ENCODE peak calls at places on chromosomes 7 and 10, in seven cellular contexts. One of them, this sample, is unnamed.

GRCh38 chr10:79149662-79150443 is 81.1 kb downstream of the ZMIZ1 start:
- DNase-seq in posterior vena cava: peak; percentile 95
- DNase-seq in activated CD4-positive, alpha-beta T cell treated with anti-CD3 and anti-CD28 coated beads for 1 hour: no peak
- DNase-seq in HCEC 1CT: peak; percentile 80
- DNase-seq in stimulated activated naive CD8-positive, alpha-beta T cell treated with anti-CD3 and anti-CD28 coated beads, Interleukin-15, Interleukin-2, amounts not matched to agents 100 U/mL and 50 U/mL, for 24 hours: peak; percentile 70
- DNase-seq in NCI-H1694: no peak
- DNase-seq in central memory CD4-positive, alpha-beta T cell: no peak
- DNase-seq in this sample: no peak

GRCh38 chr10:36704124-36704523 is 421.3 kb upstream of the ANKRD30A start:
- DNase-seq in posterior vena cava: no peak
- DNase-seq in activated CD4-positive, alpha-beta T cell treated with anti-CD3 and anti-CD28 coated beads for 1 hour: no peak
- DNase-seq in HCEC 1CT: no peak
- DNase-seq in stimulated activated naive CD8-positive, alpha-beta T cell treated with anti-CD3 and anti-CD28 coated beads, Interleukin-15, Interleukin-2, amounts not matched to agents 100 U/mL and 50 U/mL, for 24 hours: no peak
- DNase-seq in NCI-H1694: no peak
- DNase-seq in central memory CD4-positive, alpha-beta T cell: no peak
- DNase-seq in this sample: no peak

GRCh38 chr7:28984631-28985030 is 26.5 kb upstream of the TRIL start:
- DNase-seq in posterior vena cava: peak; percentile 85
- DNase-seq in activated CD4-positive, alpha-beta T cell treated with anti-CD3 and anti-CD28 coated beads for 1 hour: no peak
- DNase-seq in HCEC 1CT: peak; percentile 85
- DNase-seq in stimulated activated naive CD8-positive, alpha-beta T cell treated with anti-CD3 and anti-CD28 coated beads, Interleukin-15, Interleukin-2, amounts not matched to agents 100 U/mL and 50 U/mL, for 24 hours: no peak
- DNase-seq in NCI-H1694: no peak
- DNase-seq in central memory CD4-positive, alpha-beta T cell: no peak
- DNase-seq in this sample: no peak

GRCh38 chr7:80677629-80678028 is 39.2 kb downstream of the CD36 start:
- DNase-seq in posterior vena cava: no peak
- DNase-seq in activated CD4-positive, alpha-beta T cell treated with anti-CD3 and anti-CD28 coated beads for 1 hour: no peak
- DNase-seq in HCEC 1CT: peak; percentile 20
- DNase-seq in stimulated activated naive CD8-positive, alpha-beta T cell treated with anti-CD3 and anti-CD28 coated beads, Interleukin-15, Interleukin-2, amounts not matched to agents 100 U/mL and 50 U/mL, for 24 hours: no peak
- DNase-seq in NCI-H1694: no peak
- DNase-seq in central memory CD4-positive, alpha-beta T cell: no peak
- DNase-seq in this sample: no peak

GRCh38 chr7:78191475-78192079 is 393.0 kb downstream of the PHTF2 start:
- DNase-seq in posterior vena cava: no peak
- DNase-seq in activated CD4-positive, alpha-beta T cell treated with anti-CD3 and anti-CD28 coated beads for 1 hour: no peak
- DNase-seq in HCEC 1CT: no peak
- DNase-seq in stimulated activated naive CD8-positive, alpha-beta T cell treated with anti-CD3 and anti-CD28 coated beads, Interleukin-15, Interleukin-2, amounts not matched to agents 100 U/mL and 50 U/mL, for 24 hours: no peak
- DNase-seq in NCI-H1694: peak; percentile 46
- DNase-seq in central memory CD4-positive, alpha-beta T cell: no peak
- DNase-seq in this sample: no peak

GRCh38 chr10:78250313-78251040 is 216.8 kb downstream of the RPS24 start:
- DNase-seq in posterior vena cava: no peak
- DNase-seq in activated CD4-positive, alpha-beta T cell treated with anti-CD3 and anti-CD28 coated beads for 1 hour: no peak
- DNase-seq in HCEC 1CT: no peak
- DNase-seq in stimulated activated naive CD8-positive, alpha-beta T cell treated with anti-CD3 and anti-CD28 coated beads, Interleukin-15, Interleukin-2, amounts not matched to agents 100 U/mL and 50 U/mL, for 24 hours: no peak
- DNase-seq in NCI-H1694: no peak
- DNase-seq in central memory CD4-positive, alpha-beta T cell: no peak
- DNase-seq in this sample: no peak

GRCh38 chr10:101694674-101695403 is at the start of gene FBXW4:
- DNase-seq in posterior vena cava: peak; percentile 90
- DNase-seq in activated CD4-positive, alpha-beta T cell treated with anti-CD3 and anti-CD28 coated beads for 1 hour: peak; percentile 59
- DNase-seq in HCEC 1CT: peak; percentile 20
- DNase-seq in stimulated activated naive CD8-positive, alpha-beta T cell treated with anti-CD3 and anti-CD28 coated beads, Interleukin-15, Interleukin-2, amounts not matched to agents 100 U/mL and 50 U/mL, for 24 hours: peak; percentile 81
- DNase-seq in NCI-H1694: no peak
- DNase-seq in central memory CD4-positive, alpha-beta T cell: peak; percentile 71
- DNase-seq in this sample: peak; percentile 77

GRCh38 chr7:100680589-100681271 is 7.2 kb downstream of the GNB2 start:
- DNase-seq in posterior vena cava: no peak
- DNase-seq in activated CD4-positive, alpha-beta T cell treated with anti-CD3 and anti-CD28 coated beads for 1 hour: no peak
- DNase-seq in HCEC 1CT: no peak
- DNase-seq in stimulated activated naive CD8-positive, alpha-beta T cell treated with anti-CD3 and anti-CD28 coated beads, Interleukin-15, Interleukin-2, amounts not matched to agents 100 U/mL and 50 U/mL, for 24 hours: no peak
- DNase-seq in NCI-H1694: no peak
- DNase-seq in central memory CD4-positive, alpha-beta T cell: no peak
- DNase-seq in this sample: no peak

GRCh38 chr10:99742240-99742639 is 10.2 kb downstream of the CUTC start:
- DNase-seq in posterior vena cava: no peak
- DNase-seq in activated CD4-positive, alpha-beta T cell treated with anti-CD3 and anti-CD28 coated beads for 1 hour: no peak
- DNase-seq in HCEC 1CT: peak; percentile 52
- DNase-seq in stimulated activated naive CD8-positive, alpha-beta T cell treated with anti-CD3 and anti-CD28 coated beads, Interleukin-15, Interleukin-2, amounts not matched to agents 100 U/mL and 50 U/mL, for 24 hours: no peak
- DNase-seq in NCI-H1694: no peak
- DNase-seq in central memory CD4-positive, alpha-beta T cell: no peak
- DNase-seq in this sample: no peak

GRCh38 chr10:78320416-78320815 is 286.8 kb downstream of the RPS24 start:
- DNase-seq in posterior vena cava: no peak
- DNase-seq in activated CD4-positive, alpha-beta T cell treated with anti-CD3 and anti-CD28 coated beads for 1 hour: no peak
- DNase-seq in HCEC 1CT: no peak
- DNase-seq in stimulated activated naive CD8-positive, alpha-beta T cell treated with anti-CD3 and anti-CD28 coated beads, Interleukin-15, Interleukin-2, amounts not matched to agents 100 U/mL and 50 U/mL, for 24 hours: no peak
- DNase-seq in NCI-H1694: no peak
- DNase-seq in central memory CD4-positive, alpha-beta T cell: no peak
- DNase-seq in this sample: no peak

GRCh38 chr7:44194562-44195145 is 5.4 kb upstream of the GCK start:
- DNase-seq in posterior vena cava: peak; percentile 64
- DNase-seq in activated CD4-positive, alpha-beta T cell treated with anti-CD3 and anti-CD28 coated beads for 1 hour: no peak
- DNase-seq in HCEC 1CT: no peak
- DNase-seq in stimulated activated naive CD8-positive, alpha-beta T cell treated with anti-CD3 and anti-CD28 coated beads, Interleukin-15, Interleukin-2, amounts not matched to agents 100 U/mL and 50 U/mL, for 24 hours: no peak
- DNase-seq in NCI-H1694: no peak
- DNase-seq in central memory CD4-positive, alpha-beta T cell: no peak
- DNase-seq in this sample: no peak

GRCh38 chr10:43264987-43265798 is 1.7 kb downstream of the RASGEF1A start:
- DNase-seq in posterior vena cava: no peak
- DNase-seq in activated CD4-positive, alpha-beta T cell treated with anti-CD3 and anti-CD28 coated beads for 1 hour: no peak
- DNase-seq in HCEC 1CT: no peak
- DNase-seq in stimulated activated naive CD8-positive, alpha-beta T cell treated with anti-CD3 and anti-CD28 coated beads, Interleukin-15, Interleukin-2, amounts not matched to agents 100 U/mL and 50 U/mL, for 24 hours: no peak
- DNase-seq in NCI-H1694: no peak
- DNase-seq in central memory CD4-positive, alpha-beta T cell: no peak
- DNase-seq in this sample: no peak